ENCODE peak calls at places on chromosomes 1 and 21, in six cellular contexts. U, G, E, D, S and P are unnamed samples.

GRCh38 chr21:45283611-45284455 is 3.9 kb downstream of the POFUT2 start:
- DNase-seq in E (peak; percentile 5), S (peak; percentile 41), G (peak; percentile 11), D (no peak), U (no peak), P (peak; percentile 31)

GRCh38 chr1:34787461-34788420 is 5.1 kb upstream of the GJA4 start:
- DNase-seq in D (no peak), G (no peak), U (no peak), S (no peak), E (no peak), P (no peak)

GRCh38 chr1:36179220-36179600 is 23.2 kb downstream of the MAP7D1 start:
- DNase-seq in U (no peak), S (no peak), G (no peak), E (no peak), D (no peak), P (no peak)

GRCh38 chr21:41973427-41973831 is 19.6 kb upstream of the C2CD2 start:
- DNase-seq in G (no peak), U (no peak), E (peak; percentile 76), S (no peak), D (peak; percentile 65), P (no peak)

GRCh38 chr1:113691184-113691583 is 68.1 kb downstream of the PHTF1 start:
- DNase-seq in U (no peak), G (no peak), D (no peak), S (no peak), E (no peak), P (no peak)

GRCh38 chr1:177219458-177220390 is 49.0 kb downstream of the BRINP2 start:
- DNase-seq in E (peak; percentile 17), G (no peak), D (no peak), U (no peak), S (no peak), P (no peak)

GRCh38 chr1:110337704-110338199 is 1.4 kb upstream of the RBM15 start:
- DNase-seq in S (peak; percentile 54), D (peak; percentile 73), G (peak; percentile 31), U (peak; percentile 74), E (peak; percentile 68), P (peak; percentile 33)

GRCh38 chr1:168879906-168880734 is 151.1 kb upstream of the DPT start:
- DNase-seq in G (peak; percentile 39), S (no peak), E (peak; percentile 32), D (peak; percentile 47), U (peak; percentile 19), P (peak; percentile 28)

GRCh38 chr1:228989992-228990827 is 254.9 kb downstream of the RHOU start:
- DNase-seq in G (peak; percentile 74), S (no peak), U (peak; percentile 41), D (peak; percentile 74), E (peak; percentile 49), P (peak; percentile 54)

GRCh38 chr1:156908541-156908940 is 11.9 kb upstream of the LRRC71 start:
- DNase-seq in E (no peak), U (no peak), S (no peak), D (no peak), G (no peak), P (no peak)

GRCh38 chr1:208312706-208313105 is 68.5 kb upstream of the PLXNA2 start:
- DNase-seq in S (no peak), U (no peak), G (no peak), D (no peak), E (no peak), P (no peak)

GRCh38 chr1:209587778-209588177 is 4.3 kb downstream of the CAMK1G start:
- DNase-seq in E (no peak), S (no peak), G (no peak), U (no peak), D (no peak), P (no peak)

GRCh38 chr1:34917017-34917416 is 12.4 kb downstream of the DLGAP3 start:
- DNase-seq in S (no peak), D (no peak), U (no peak), E (no peak), G (no peak), P (no peak)

GRCh38 chr1:17120962-17121837 is 1.9 kb upstream of the PADI2 start:
- DNase-seq in D (no peak), E (no peak), S (no peak), G (no peak), U (peak; percentile 23), P (no peak)

GRCh38 chr1:186057086-186057485 is 318.0 kb downstream of the TPR start:
- DNase-seq in D (no peak), G (no peak), E (no peak), U (no peak), S (no peak), P (no peak)

GRCh38 chr1:212595229-212595628 is 13.3 kb upstream of the ATF3 start:
- DNase-seq in E (no peak), U (no peak), G (no peak), S (no peak), D (no peak), P (no peak)

DNA sequence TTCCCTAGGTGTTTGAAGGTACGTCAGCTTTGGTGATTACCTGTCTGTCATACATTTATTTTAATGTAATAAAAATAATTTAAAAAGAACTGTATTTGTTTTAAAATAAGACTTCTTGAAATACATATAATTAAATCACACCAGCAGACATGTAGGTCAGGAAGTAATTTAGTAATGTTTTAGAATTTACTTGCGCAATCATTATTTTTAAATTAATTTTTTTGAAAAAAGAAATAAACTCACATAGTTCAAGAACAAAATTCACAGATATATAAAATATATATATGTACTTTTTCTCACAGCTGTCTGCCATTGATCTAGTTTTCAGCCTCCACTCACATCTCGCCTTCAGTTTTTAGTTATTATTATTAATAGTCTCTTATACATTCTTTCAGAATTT is 875.9 kb downstream of the TTLL7 start:
- DNase-seq in D (no peak), S (no peak), U (no peak), E (no peak), G (no peak), P (no peak)
- H3K9me3 ChIP-seq in D (no peaks in the 10 kb centered on the region), S (no peaks in the 10 kb centered on the region), U (no peaks in the 10 kb centered on the region), E (no peaks in the 10 kb centered on the region), G (no peaks in the 10 kb centered on the region), P (no peaks in the 10 kb centered on the region)

GRCh38 chr1:29482064-29482463 is 245.7 kb downstream of the PTPRU start:
- DNase-seq in U (no peak), S (no peak), G (no peak), D (no peak), E (no peak), P (no peak)

GRCh38 chr1:29478046-29478791 is 241.9 kb downstream of the PTPRU start:
- DNase-seq in S (no peak), U (no peak), E (no peak), G (no peak), D (no peak), P (no peak)

GRCh38 chr1:29475256-29475800 is 239.0 kb downstream of the PTPRU start:
- DNase-seq in D (no peak), G (peak; percentile 43), U (no peak), S (no peak), E (no peak), P (no peak)

GRCh38 chr1:29481031-29481430 is 244.7 kb downstream of the PTPRU start:
- DNase-seq in E (no peak), U (no peak), D (no peak), S (no peak), G (no peak), P (no peak)

DNA sequence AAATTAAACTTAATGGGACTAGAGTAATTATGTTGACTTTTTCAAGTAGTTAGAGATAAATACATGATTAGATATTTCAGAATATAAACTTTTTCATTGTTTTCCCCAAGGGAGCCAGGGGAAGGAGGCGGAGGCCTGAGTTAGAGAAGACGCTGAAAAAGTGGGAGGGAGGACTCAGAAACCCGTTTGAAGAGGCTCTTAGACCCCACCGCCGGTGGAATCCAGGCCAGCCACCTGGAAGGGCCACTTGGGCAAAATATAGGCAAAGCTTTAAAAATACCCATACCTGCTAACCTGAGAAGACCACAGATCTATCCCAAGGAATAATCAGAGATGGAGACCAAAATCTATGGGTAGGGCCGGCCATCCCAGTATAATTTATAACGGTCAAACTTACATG is 242.6 kb downstream of the PTPRU start:
- DNase-seq in U (no peak), G (no peak), E (no peak), S (no peak), D (no peak), P (no peak)
- TF ChIP-seq CTCF in U (no peak), G (no peak), E (no peak), S (no peak), D (no peak), P (no peak)

GRCh38 chr1:52636701-52637695 is 4.0 kb downstream of the SHISAL2A start:
- DNase-seq in U (peak; percentile 14), G (no peak), S (no peak), E (peak; percentile 54), D (peak; percentile 89), P (no peak)
- TF ChIP-seq POLR2A in U (no peak), G (no peak), S (no peak), E (no peak), D (no peak), P (no peak)

DNA sequence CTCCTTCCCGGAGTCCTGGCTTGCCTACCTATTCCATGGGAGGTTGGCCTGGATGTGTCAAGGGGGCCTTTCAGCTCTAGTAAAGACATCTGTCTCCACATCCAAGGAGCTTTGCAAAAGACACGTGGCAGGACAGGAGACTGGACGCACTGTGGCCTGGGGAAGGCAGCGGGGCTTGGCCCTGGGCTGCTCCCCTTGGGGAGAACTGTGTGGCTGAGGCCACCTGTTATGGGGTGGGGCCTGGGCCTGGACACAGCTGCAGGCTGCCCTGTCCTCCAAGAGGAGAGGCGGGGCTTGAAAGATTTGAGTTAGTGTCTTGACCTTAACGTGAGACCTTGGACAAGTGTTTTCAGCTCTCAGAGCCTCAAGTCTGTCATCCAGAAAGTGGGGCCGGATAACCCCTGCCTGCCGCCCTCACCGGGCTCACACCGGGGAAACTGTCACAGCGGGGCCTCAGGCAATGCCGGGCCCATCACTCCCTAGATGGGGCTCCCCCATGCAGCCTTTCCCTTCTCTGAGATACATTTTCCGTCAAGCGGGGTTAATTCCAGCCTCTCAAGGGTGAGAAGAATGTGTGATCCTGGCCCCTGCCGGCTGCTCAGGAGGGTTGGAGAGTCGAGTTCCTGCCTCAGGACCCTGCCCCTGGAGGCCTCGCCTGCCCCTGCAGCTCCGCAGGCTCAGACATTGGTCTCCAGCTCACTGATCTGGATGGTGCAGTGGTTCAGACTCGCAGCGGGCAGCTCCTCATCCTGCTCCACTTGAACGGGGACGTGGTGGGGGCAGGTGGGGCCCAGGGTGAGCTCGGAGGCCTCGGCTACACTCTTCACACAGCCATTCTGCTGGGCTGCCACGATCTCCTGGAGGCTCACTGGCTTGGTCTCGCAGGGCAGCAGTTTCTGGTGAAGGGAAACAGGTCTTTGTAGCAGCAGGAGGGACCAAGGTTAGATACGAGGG is 25.6 kb downstream of the PODN start:
- DNase-seq in E (no peak), G (no peak), D (no peak), S (no peak), U (peak; percentile 37), P (no peak)
- H3K9me3 ChIP-seq in E (no peaks in the 10 kb centered on the region), G (no peaks in the 10 kb centered on the region), D (no peaks in the 10 kb centered on the region), S (no peaks in the 10 kb centered on the region), U (no peaks in the 10 kb centered on the region), P (no peaks in the 10 kb centered on the region)

GRCh38 chr1:196877964-196878363 is 9.9 kb upstream of the CFHR4 start:
- DNase-seq in G (no peak), S (no peak), D (no peak), E (no peak), U (no peak), P (no peak)
- TF ChIP-seq CTCF in G (no peak), S (no peak), D (no peak), E (no peak), U (no peak), P (no peak)